ENCODE peak calls at places on chromosomes 16 and 17, in four cellular contexts. One of them, this sample, is unnamed.

GRCh38 chr17:35242158-35242804 is 591 bp upstream of the SLFN5 start:
- DNase-seq in activated CD8-positive, alpha-beta T cell treated with anti-CD3 and anti-CD28 coated beads, Interleukin-2, amount 10 ng/mL, durations not matched to agents 7 days and 5 days: peak
- DNase-seq in body of pancreas: peak
- DNase-seq in stimulated activated CD4-positive, alpha-beta T cell treated with anti-CD3 and anti-CD28 coated beads, Interleukin-2, amount 100 ng/mL, for 48 hours: peak
- DNase-seq in this sample: peak

GRCh38 chr17:28093999-28094716 is 51.7 kb downstream of the NLK start:
- DNase-seq in activated CD8-positive, alpha-beta T cell treated with anti-CD3 and anti-CD28 coated beads, Interleukin-2, amount 10 ng/mL, durations not matched to agents 7 days and 5 days: no peak
- DNase-seq in body of pancreas: no peak
- DNase-seq in stimulated activated CD4-positive, alpha-beta T cell treated with anti-CD3 and anti-CD28 coated beads, Interleukin-2, amount 100 ng/mL, for 48 hours: no peak
- DNase-seq in this sample: no peak

GRCh38 chr16:24208710-24209109 is 47.4 kb upstream of the CACNG3 start:
- DNase-seq in stimulated activated CD4-positive, alpha-beta T cell treated with anti-CD3 and anti-CD28 coated beads, Interleukin-2, amount 100 ng/mL, for 48 hours: no peak
- DNase-seq in body of pancreas: no peak
- DNase-seq in activated CD8-positive, alpha-beta T cell treated with anti-CD3 and anti-CD28 coated beads, Interleukin-2, amount 10 ng/mL, durations not matched to agents 7 days and 5 days: no peak
- DNase-seq in this sample: no peak

GRCh38 chr16:30136971-30137601 is 14.1 kb upstream of the MAPK3 start:
- DNase-seq in stimulated activated CD4-positive, alpha-beta T cell treated with anti-CD3 and anti-CD28 coated beads, Interleukin-2, amount 100 ng/mL, for 48 hours: no peak
- DNase-seq in body of pancreas: no peak
- DNase-seq in activated CD8-positive, alpha-beta T cell treated with anti-CD3 and anti-CD28 coated beads, Interleukin-2, amount 10 ng/mL, durations not matched to agents 7 days and 5 days: no peak
- DNase-seq in this sample: no peak

GRCh38 chr16:31386157-31386984 is 6.8 kb upstream of the ITGAD start:
- DNase-seq in activated CD8-positive, alpha-beta T cell treated with anti-CD3 and anti-CD28 coated beads, Interleukin-2, amount 10 ng/mL, durations not matched to agents 7 days and 5 days: no peak
- DNase-seq in stimulated activated CD4-positive, alpha-beta T cell treated with anti-CD3 and anti-CD28 coated beads, Interleukin-2, amount 100 ng/mL, for 48 hours: peak
- DNase-seq in body of pancreas: peak
- DNase-seq in this sample: peak

GRCh38 chr16:88938119-88938932 is 38.7 kb downstream of the CBFA2T3 start:
- DNase-seq in stimulated activated CD4-positive, alpha-beta T cell treated with anti-CD3 and anti-CD28 coated beads, Interleukin-2, amount 100 ng/mL, for 48 hours: no peak
- DNase-seq in body of pancreas: no peak
- DNase-seq in activated CD8-positive, alpha-beta T cell treated with anti-CD3 and anti-CD28 coated beads, Interleukin-2, amount 10 ng/mL, durations not matched to agents 7 days and 5 days: no peak
- DNase-seq in this sample: no peak

GRCh38 chr16:10699756-10700155 is 5.0 kb upstream of the TEKT5 start:
- DNase-seq in body of pancreas: no peak
- DNase-seq in activated CD8-positive, alpha-beta T cell treated with anti-CD3 and anti-CD28 coated beads, Interleukin-2, amount 10 ng/mL, durations not matched to agents 7 days and 5 days: no peak
- DNase-seq in stimulated activated CD4-positive, alpha-beta T cell treated with anti-CD3 and anti-CD28 coated beads, Interleukin-2, amount 100 ng/mL, for 48 hours: no peak
- DNase-seq in this sample: no peak

GRCh38 chr17:57357392-57357784 is 101.1 kb downstream of the MSI2 start:
- DNase-seq in stimulated activated CD4-positive, alpha-beta T cell treated with anti-CD3 and anti-CD28 coated beads, Interleukin-2, amount 100 ng/mL, for 48 hours: no peak
- DNase-seq in body of pancreas: peak
- DNase-seq in activated CD8-positive, alpha-beta T cell treated with anti-CD3 and anti-CD28 coated beads, Interleukin-2, amount 10 ng/mL, durations not matched to agents 7 days and 5 days: no peak
- DNase-seq in this sample: no peak

GRCh38 chr17:75094871-75095399 is 7.2 kb downstream of the SLC16A5 start:
- DNase-seq in activated CD8-positive, alpha-beta T cell treated with anti-CD3 and anti-CD28 coated beads, Interleukin-2, amount 10 ng/mL, durations not matched to agents 7 days and 5 days: no peak
- DNase-seq in stimulated activated CD4-positive, alpha-beta T cell treated with anti-CD3 and anti-CD28 coated beads, Interleukin-2, amount 100 ng/mL, for 48 hours: no peak
- DNase-seq in body of pancreas: no peak
- DNase-seq in this sample: no peak

GRCh38 chr17:78272914-78273258 is 41.5 kb downstream of the TMEM235 start:
- DNase-seq in activated CD8-positive, alpha-beta T cell treated with anti-CD3 and anti-CD28 coated beads, Interleukin-2, amount 10 ng/mL, durations not matched to agents 7 days and 5 days: no peak
- DNase-seq in body of pancreas: no peak
- DNase-seq in stimulated activated CD4-positive, alpha-beta T cell treated with anti-CD3 and anti-CD28 coated beads, Interleukin-2, amount 100 ng/mL, for 48 hours: no peak
- DNase-seq in this sample: no peak

GRCh38 chr17:77132411-77133086 is 8.2 kb upstream of the SEC14L1 start:
- DNase-seq in activated CD8-positive, alpha-beta T cell treated with anti-CD3 and anti-CD28 coated beads, Interleukin-2, amount 10 ng/mL, durations not matched to agents 7 days and 5 days: no peak
- DNase-seq in stimulated activated CD4-positive, alpha-beta T cell treated with anti-CD3 and anti-CD28 coated beads, Interleukin-2, amount 100 ng/mL, for 48 hours: no peak
- DNase-seq in body of pancreas: no peak
- DNase-seq in this sample: no peak

GRCh38 chr16:89357055-89357454 is 133.3 kb downstream of the ANKRD11 start:
- DNase-seq in activated CD8-positive, alpha-beta T cell treated with anti-CD3 and anti-CD28 coated beads, Interleukin-2, amount 10 ng/mL, durations not matched to agents 7 days and 5 days: peak
- DNase-seq in stimulated activated CD4-positive, alpha-beta T cell treated with anti-CD3 and anti-CD28 coated beads, Interleukin-2, amount 100 ng/mL, for 48 hours: peak
- DNase-seq in body of pancreas: no peak
- DNase-seq in this sample: no peak

GRCh38 chr17:32274101-32274500 is 8.5 kb downstream of the RHBDL3 start:
- DNase-seq in stimulated activated CD4-positive, alpha-beta T cell treated with anti-CD3 and anti-CD28 coated beads, Interleukin-2, amount 100 ng/mL, for 48 hours: no peak
- DNase-seq in body of pancreas: no peak
- DNase-seq in activated CD8-positive, alpha-beta T cell treated with anti-CD3 and anti-CD28 coated beads, Interleukin-2, amount 10 ng/mL, durations not matched to agents 7 days and 5 days: no peak
- DNase-seq in this sample: no peak

GRCh38 chr17:63015824-63016223 is 49.8 kb downstream of the TANC2 start:
- DNase-seq in activated CD8-positive, alpha-beta T cell treated with anti-CD3 and anti-CD28 coated beads, Interleukin-2, amount 10 ng/mL, durations not matched to agents 7 days and 5 days: no peak
- DNase-seq in body of pancreas: no peak
- DNase-seq in stimulated activated CD4-positive, alpha-beta T cell treated with anti-CD3 and anti-CD28 coated beads, Interleukin-2, amount 100 ng/mL, for 48 hours: no peak
- DNase-seq in this sample: no peak

GRCh38 chr17:15232517-15232915 is 32.6 kb downstream of the PMP22 start:
- DNase-seq in body of pancreas: no peak
- DNase-seq in stimulated activated CD4-positive, alpha-beta T cell treated with anti-CD3 and anti-CD28 coated beads, Interleukin-2, amount 100 ng/mL, for 48 hours: no peak
- DNase-seq in activated CD8-positive, alpha-beta T cell treated with anti-CD3 and anti-CD28 coated beads, Interleukin-2, amount 10 ng/mL, durations not matched to agents 7 days and 5 days: no peak
- DNase-seq in this sample: no peak

GRCh38 chr17:61354895-61355294 is 44.7 kb upstream of the TBX2 start:
- DNase-seq in body of pancreas: no peak
- DNase-seq in activated CD8-positive, alpha-beta T cell treated with anti-CD3 and anti-CD28 coated beads, Interleukin-2, amount 10 ng/mL, durations not matched to agents 7 days and 5 days: no peak
- DNase-seq in stimulated activated CD4-positive, alpha-beta T cell treated with anti-CD3 and anti-CD28 coated beads, Interleukin-2, amount 100 ng/mL, for 48 hours: no peak
- DNase-seq in this sample: no peak